ENCODE peak calls at places on chromosomes 5 and 9, in eight cellular contexts. T, H, B, V, Y, E, D and N are unnamed samples.
A peak's percentile ranks its signal among the peaks of the same experiment; 100 is the strongest.

GRCh38 chr9:78031271-78031825 is at the start of gene GNAQ:
- DNase-seq in T (peak; percentile 59), H (no peak), B (no peak), V (no peak), Y (peak; percentile 18), E (no peak), D (no peak), N (no peak)

GRCh38 chr9:76592105-76593010 is 133.4 kb downstream of the GCNT1 start:
- DNase-seq in T (peak; percentile 39), H (no peak), B (no peak), V (no peak), Y (no peak), E (no peak), D (no peak), N (no peak)

GRCh38 chr9:129886226-129887174 is 51.2 kb downstream of the USP20 start:
- DNase-seq in T (no peak), H (no peak), B (no peak), V (no peak), Y (peak; percentile 52), E (peak; percentile 91), D (no peak), N (no peak)

GRCh38 chr9:13841801-13842462 is 472.0 kb downstream of the NFIB start:
- DNase-seq in T (peak; percentile 13), H (no peak), B (no peak), V (peak; percentile 23), Y (no peak), E (no peak), D (no peak), N (no peak)

GRCh38 chr5:157506981-157507780 is 47.2 kb downstream of the NIPAL4 start:
- DNase-seq in T (no peak), H (peak; percentile 54), B (no peak), V (no peak), Y (peak; percentile 77), E (no peak), D (no peak), N (no peak)

GRCh38 chr9:71895122-71895521 is 15.9 kb downstream of the ABHD17B start:
- DNase-seq in T (no peak), H (no peak), B (no peak), V (no peak), Y (no peak), E (no peak), D (no peak), N (no peak)

GRCh38 chr5:82405166-82405565 is 127.0 kb upstream of the RPS23 start:
- DNase-seq in T (no peak), H (no peak), B (no peak), V (no peak), Y (no peak), E (no peak), D (no peak), N (no peak)

GRCh38 chr9:34457266-34458012 is 931 bp downstream of the FAM219A start:
- DNase-seq in T (peak; percentile 80), H (peak; percentile 66), B (peak; percentile 59), V (peak; percentile 53), Y (peak; percentile 56), E (peak; percentile 38), D (no peak), N (no peak)

GRCh38 chr5:129664336-129664937 is 83.5 kb upstream of the MINAR2 start:
- DNase-seq in T (peak; percentile 65), H (peak; percentile 60), B (no peak), V (no peak), Y (peak; percentile 41), E (peak; percentile 27), D (no peak), N (no peak)

GRCh38 chr5:39800202-39800601 is 375.4 kb upstream of the DAB2 start:
- DNase-seq in T (peak; percentile 27), H (no peak), B (no peak), V (no peak), Y (no peak), E (no peak), D (no peak), N (no peak)

GRCh38 chr9:136695435-136695895 is 8.2 kb upstream of the AGPAT2 start:
- DNase-seq in T (no peak), H (peak; percentile 93), B (peak; percentile 88), V (peak; percentile 75), Y (peak; percentile 81), E (no peak), D (no peak), N (no peak)

GRCh38 chr5:90386099-90386710 is 23.4 kb downstream of the CETN3 start:
- DNase-seq in T (peak; percentile 57), H (no peak), B (no peak), V (no peak), Y (no peak), E (peak; percentile 29), D (no peak), N (no peak)

GRCh38 chr5:146041180-146041789 is 64.1 kb downstream of the PLAC8L1 start:
- DNase-seq in T (peak; percentile 66), H (no peak), B (no peak), V (no peak), Y (no peak), E (peak; percentile 52), D (no peak), N (no peak)

GRCh38 chr5:107874810-107875209 is 204.1 kb upstream of the EFNA5 start:
- DNase-seq in T (no peak), H (no peak), B (no peak), V (no peak), Y (no peak), E (no peak), D (no peak), N (no peak)

GRCh38 chr5:3787604-3788003 is 192.0 kb downstream of the IRX1 start:
- DNase-seq in T (peak; percentile 33), H (no peak), B (no peak), V (no peak), Y (no peak), E (no peak), D (no peak), N (no peak)

GRCh38 chr5:54249210-54250028 is 61.0 kb downstream of the ARL15 start:
- DNase-seq in T (no peak), H (peak; percentile 38), B (no peak), V (peak; percentile 10), Y (peak; percentile 14), E (peak; percentile 68), D (no peak), N (no peak)

GRCh38 chr9:104899759-104900247 is 28.2 kb downstream of the ABCA1 start:
- DNase-seq in T (no peak), H (no peak), B (no peak), V (no peak), Y (no peak), E (no peak), D (no peak), N (no peak)
- H3K4me1 ChIP-seq in T (peaks cover 12% of the 10 kb centered on the region), H (no peaks in the 10 kb centered on the region), B (no peaks in the 10 kb centered on the region), V (no peaks in the 10 kb centered on the region), Y (peaks cover 13% of the 10 kb centered on the region), E (no peaks in the 10 kb centered on the region), D (peaks cover 65% of the 10 kb centered on the region), N (peaks cover 86% of the 10 kb centered on the region)

GRCh38 chr5:176481659-176482213 is 33.6 kb downstream of the FAF2 start:
- DNase-seq in T (no peak), H (no peak), B (no peak), V (no peak), Y (no peak), E (peak; percentile 77), D (no peak), N (no peak)

GRCh38 chr5:176490291-176490690 is 42.1 kb downstream of the FAF2 start:
- DNase-seq in T (no peak), H (no peak), B (no peak), V (no peak), Y (no peak), E (no peak), D (no peak), N (no peak)

GRCh38 chr5:176489077-176489476 is 40.9 kb downstream of the FAF2 start:
- DNase-seq in T (no peak), H (no peak), B (no peak), V (no peak), Y (no peak), E (no peak), D (no peak), N (no peak)

GRCh38 chr5:176491056-176491646 is 43.0 kb downstream of the FAF2 start:
- DNase-seq in T (no peak), H (no peak), B (no peak), V (no peak), Y (no peak), E (no peak), D (no peak), N (no peak)

DNA sequence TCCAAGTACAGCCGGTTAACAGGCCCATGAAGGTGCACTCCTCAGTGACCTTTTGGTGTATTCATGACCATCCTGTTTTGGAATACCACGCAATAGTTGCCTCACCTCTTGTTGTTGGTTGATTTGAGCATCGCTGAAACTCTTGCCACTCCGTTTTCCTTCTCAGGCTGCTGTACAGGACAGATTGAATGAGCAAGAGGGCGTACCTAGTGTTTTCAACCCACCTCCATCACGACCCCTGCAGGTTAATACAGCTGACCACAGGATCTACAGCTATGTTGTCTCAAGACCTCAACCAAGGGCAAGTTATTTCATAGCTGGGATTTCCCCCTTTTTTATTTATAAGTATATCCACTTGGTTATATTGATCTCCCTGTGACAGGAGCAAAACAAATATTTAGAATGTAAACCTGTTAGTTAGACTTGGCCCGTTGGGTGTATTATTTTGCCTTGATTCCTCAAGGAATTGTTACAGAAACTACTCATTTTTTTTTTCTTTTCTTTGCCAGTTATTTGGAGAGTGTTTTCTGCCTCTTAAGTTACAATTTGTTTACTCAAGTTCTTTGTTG is 38.1 kb downstream of the FAF2 start:
- DNase-seq in T (peak; percentile 6), H (no peak), B (no peak), V (no peak), Y (no peak), E (no peak), D (no peak), N (no peak)
- TF ChIP-seq POLR2AphosphoS5 in T (no peak), H (no peak), B (no peak), V (no peak), Y (no peak), E (no peak), D (no peak), N (no peak)

DNA sequence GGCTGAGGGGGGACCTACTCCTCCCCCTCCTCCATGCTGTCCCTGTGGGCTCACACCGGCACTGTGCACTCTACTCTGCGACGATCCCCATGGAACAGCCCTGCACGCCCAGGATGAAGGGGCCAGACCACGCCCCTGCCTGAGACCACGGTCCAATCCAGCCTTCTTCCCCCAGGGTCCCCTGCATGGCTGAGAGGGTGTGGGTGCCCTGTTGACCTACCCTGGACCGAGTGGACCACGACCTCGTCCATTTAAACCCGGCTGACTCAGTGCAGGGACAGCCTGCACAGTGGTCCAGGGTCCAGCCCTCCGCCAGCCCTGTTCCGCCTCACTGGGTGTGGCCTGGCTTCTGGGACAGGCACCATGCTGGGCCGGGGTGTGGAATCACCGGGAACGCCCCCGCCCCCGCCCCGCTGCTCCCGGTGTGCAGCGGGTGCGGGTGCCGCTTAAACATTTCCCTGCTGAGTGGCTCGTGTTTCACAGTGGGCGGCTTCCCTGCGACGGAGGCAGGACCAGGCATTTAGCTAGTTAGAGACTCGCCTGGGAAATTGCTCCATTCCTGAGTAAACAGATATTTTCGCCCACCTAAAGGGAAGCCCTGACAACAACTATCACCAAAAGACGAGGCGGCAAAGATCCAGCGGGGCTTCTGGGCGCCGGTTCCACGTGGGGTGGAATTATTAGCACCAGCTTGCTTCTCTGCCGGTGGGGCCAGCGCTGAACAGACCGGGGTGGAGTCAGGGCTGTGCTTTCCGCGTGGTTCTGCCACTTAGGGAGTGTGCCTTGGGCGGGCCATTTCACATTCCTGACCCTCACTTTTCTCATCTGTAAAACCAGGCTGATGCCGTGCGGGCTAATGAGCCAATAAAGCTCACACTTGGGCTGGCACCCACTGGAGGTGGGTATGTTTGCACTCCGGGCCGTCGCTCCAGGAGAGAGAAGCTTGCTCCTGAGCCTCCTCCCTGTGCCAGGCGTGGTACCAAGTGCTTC is 22.6 kb downstream of the DBH start:
- DNase-seq in T (no peak), H (peak; percentile 52), B (no peak), V (peak; percentile 21), Y (peak; percentile 45), E (peak; percentile 43), D (no peak), N (no peak)
- H3K4me3 ChIP-seq in T (peak overlapping the region; percentile 30), H (peak overlapping the region; percentile 14), B (peak overlapping the region; percentile 57), V (peak overlapping the region; percentile 2), Y (no peak overlapping the region), E (no peak overlapping the region), D (no peak overlapping the region), N (peak overlapping the region; percentile 19)

GRCh38 chr5:172417983-172418630 is 36.2 kb downstream of the SH3PXD2B start:
- DNase-seq in T (no peak), H (peak; percentile 60), B (peak; percentile 91), V (peak; percentile 81), Y (peak; percentile 82), E (no peak), D (no peak), N (peak; percentile 98)
- H3K4me1 ChIP-seq in T (no peaks in the 10 kb centered on the region), H (peaks cover 56% of the 10 kb centered on the region), B (peaks cover 17% of the 10 kb centered on the region), V (peaks cover 6% of the 10 kb centered on the region), Y (peaks cover 66% of the 10 kb centered on the region), E (no peaks in the 10 kb centered on the region), D (peaks cover 87% of the 10 kb centered on the region), N (peaks cover 65% of the 10 kb centered on the region)